ENCODE peak calls at places on chromosome 6, in eight cellular contexts. F, Q, R, E, P, T, X and V are unnamed samples.

GRCh38 chr6:158536891-158537798 is 22.7 kb upstream of the TMEM181 start:
- DNase-seq in F (no peak), Q (no peak), R (peak), E (peak), P (no peak), T (no peak), X (no peak), V (peak)

GRCh38 chr6:19554356-19555225 is 282.6 kb upstream of the ID4 start:
- DNase-seq in F (peak), Q (no peak), R (peak), E (no peak), P (peak), T (no peak), X (no peak), V (no peak)

GRCh38 chr6:108368431-108369030 is 73.7 kb downstream of the AFG1L start:
- DNase-seq in F (no peak), Q (no peak), R (no peak), E (no peak), P (no peak), T (no peak), X (no peak), V (no peak)

GRCh38 chr6:29755295-29755871 is 32.1 kb downstream of the HLA-F start:
- DNase-seq in F (no peak), Q (no peak), R (no peak), E (peak), P (no peak), T (no peak), X (no peak), V (peak)

GRCh38 chr6:45714795-45715507 is 300.7 kb downstream of the CLIC5 start:
- DNase-seq in F (peak), Q (peak), R (peak), E (peak), P (peak), T (peak), X (peak), V (peak)

GRCh38 chr6:36874443-36875249 is at the start of gene PPIL1:
- DNase-seq in F (peak), Q (peak), R (peak), E (peak), P (peak), T (peak), X (peak), V (peak)

GRCh38 chr6:5093231-5094015 is 8.3 kb downstream of the PPP1R3G start:
- DNase-seq in F (no peak), Q (no peak), R (no peak), E (no peak), P (no peak), T (no peak), X (no peak), V (no peak)

GRCh38 chr6:28530777-28531176 is 5.1 kb downstream of the GPX5 start:
- DNase-seq in F (no peak), Q (no peak), R (no peak), E (no peak), P (no peak), T (no peak), X (no peak), V (no peak)

DNA sequence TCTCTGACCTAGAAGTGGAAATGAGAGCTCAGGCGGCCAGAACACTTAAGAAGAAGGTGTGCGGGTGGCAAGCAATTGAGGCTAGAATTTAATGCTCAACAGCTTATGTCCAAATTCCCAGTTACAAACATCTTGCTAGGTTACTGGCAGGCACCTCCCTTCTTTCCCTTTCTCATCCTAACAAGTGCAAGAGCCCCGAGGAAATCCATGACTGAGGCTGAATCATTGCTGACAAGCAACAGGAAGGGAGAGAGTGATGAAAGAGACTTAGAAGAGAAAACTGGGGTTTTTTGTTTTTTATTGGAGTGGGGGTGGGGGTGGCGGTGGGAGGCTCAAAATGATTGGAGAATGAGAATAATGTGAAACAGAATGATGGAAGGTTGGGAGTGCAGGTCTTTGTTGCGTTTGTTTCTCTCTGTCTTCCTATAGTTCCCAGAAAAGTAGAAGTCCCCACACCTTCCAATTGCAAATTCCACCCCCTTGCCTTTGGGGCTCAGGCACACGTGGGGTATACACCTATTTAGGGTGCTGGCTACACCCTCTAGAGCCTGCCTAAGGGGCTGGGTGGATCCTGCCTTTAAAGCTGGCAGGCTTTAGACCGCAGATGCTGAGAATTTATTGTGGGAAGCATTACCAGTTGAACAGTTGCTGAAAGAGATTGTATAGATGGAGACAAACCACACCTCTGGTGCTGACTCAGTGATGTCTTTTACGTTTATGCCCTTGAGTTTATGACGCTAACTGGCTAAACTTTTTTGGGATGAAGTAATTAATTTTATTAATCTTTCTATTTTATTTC is 1.4 kb downstream of the FAM83B start:
- DNase-seq in F (peak), Q (no peak), R (no peak), E (peak), P (peak), T (peak), X (no peak), V (peak)
- H3K4me3 ChIP-seq in F (no peak), Q (no peak), R (no peak), E (peak), P (no peak), T (peak), X (no peak), V (no peak)

GRCh38 chr6:31070711-31071197 is 41.6 kb downstream of the C6orf15 start:
- DNase-seq in F (peak), Q (peak), R (peak), E (peak), P (peak), T (peak), X (no peak), V (peak)
- TF ChIP-seq CTCF in F (peak), Q (peak), R (peak), E (peak), P (peak), T (peak), X (peak), V (peak)

GRCh38 chr6:43491750-43492661 is 14.6 kb downstream of the TJAP1 start:
- DNase-seq in F (peak), Q (peak), R (no peak), E (peak), P (peak), T (peak), X (no peak), V (peak)
- H3K4me3 ChIP-seq in F (no peak), Q (no peak), R (no peak), E (no peak), P (no peak), T (no peak), X (no peak), V (no peak)

DNA sequence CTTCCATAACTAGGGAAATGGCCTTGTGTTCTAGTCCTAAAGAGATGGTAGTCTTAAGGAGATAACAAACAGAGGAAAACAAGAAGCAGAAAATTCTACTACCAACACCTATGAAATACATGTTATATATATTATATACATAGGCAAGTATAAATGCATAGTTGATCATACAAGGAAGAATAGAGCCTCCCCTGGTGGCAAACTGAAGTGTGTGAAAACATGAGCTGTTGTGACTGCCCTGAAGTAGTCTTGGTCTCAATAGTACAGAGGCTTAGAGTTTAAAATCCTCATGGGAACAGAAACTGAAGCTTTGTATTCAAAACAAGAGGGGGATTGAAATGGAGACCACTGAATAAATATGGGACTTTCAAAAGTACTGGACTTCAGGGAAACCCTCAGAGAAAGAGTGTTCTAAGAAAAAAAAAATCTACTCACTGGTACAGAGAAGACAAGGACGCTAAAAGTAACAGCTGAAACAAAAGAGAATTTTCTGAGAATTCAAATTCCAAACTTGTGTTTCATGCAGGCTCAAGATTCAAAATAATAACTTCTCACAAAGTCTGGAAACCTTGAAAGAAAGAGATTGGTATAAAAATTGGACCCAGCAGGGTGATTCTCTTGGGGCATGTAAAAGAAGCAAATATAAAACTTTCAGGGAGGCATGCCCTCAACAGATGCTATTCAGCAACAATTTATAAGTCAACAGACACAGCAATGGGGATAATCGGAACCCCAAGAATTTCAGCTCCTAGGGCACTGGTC is 59.7 kb upstream of the SAMD3 start:
- DNase-seq in F (peak), Q (peak), R (no peak), E (peak), P (peak), T (no peak), X (no peak), V (no peak)
- TF ChIP-seq CTCF in F (peak), Q (no peak), R (no peak), E (peak), P (peak), T (peak), X (peak), V (peak)

DNA sequence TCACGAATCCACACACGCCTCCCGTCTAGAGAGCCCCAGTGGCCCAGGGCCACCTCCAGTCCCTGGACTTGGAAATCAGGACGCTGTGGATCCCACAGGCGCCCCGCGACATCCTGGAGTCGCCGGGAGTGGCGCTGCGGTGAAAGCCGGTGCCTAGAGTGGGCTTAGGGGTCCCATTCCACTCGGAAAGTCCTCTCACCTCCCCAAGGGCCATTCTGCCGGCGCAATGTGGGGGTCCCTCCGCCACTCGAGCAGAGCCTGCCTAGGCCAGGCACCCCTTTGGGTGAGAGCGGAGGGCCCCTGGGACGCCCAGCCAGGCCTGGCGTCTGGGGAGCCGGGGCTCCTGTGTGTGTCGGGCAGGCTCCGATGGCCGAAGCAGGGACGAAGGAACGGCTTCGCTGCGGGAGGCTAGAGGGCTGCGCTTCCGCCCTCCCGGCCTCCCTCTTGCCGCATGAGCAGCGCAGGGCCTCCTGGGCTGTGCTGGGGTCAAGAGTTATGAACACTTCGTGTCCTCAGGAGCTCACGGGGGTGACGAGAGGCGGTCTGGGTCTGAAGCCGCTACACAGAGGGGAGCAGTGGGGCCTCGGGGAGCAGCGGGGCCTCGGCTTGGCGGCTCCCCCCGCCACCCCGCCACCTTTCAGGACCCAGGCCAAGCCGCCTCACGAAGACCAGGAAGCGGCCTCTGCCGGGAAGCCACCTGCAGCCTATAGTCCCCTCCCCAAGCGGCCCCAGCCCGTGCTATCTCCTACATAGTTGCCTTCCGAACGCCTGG is 13.6 kb downstream of the POU3F2 start:
- DNase-seq in F (no peak), Q (no peak), R (peak), E (no peak), P (peak), T (no peak), X (no peak), V (no peak)
- H3K4me3 ChIP-seq in F (no peak), Q (no peak), R (no peak), E (no peak), P (peak), T (no peak), X (no peak), V (no peak)

GRCh38 chr6:73655341-73655917 is 1.6 kb upstream of the SLC17A5 start:
- DNase-seq in F (no peak), Q (no peak), R (no peak), E (no peak), P (no peak), T (no peak), X (no peak), V (no peak)

GRCh38 chr6:73649783-73650182 is 4.0 kb downstream of the SLC17A5 start:
- DNase-seq in F (no peak), Q (no peak), R (no peak), E (no peak), P (no peak), T (no peak), X (no peak), V (no peak)

GRCh38 chr6:73656501-73657145 is 2.8 kb upstream of the SLC17A5 start:
- DNase-seq in F (no peak), Q (no peak), R (no peak), E (no peak), P (no peak), T (no peak), X (no peak), V (no peak)

GRCh38 chr6:73653571-73654424 is at the start of gene SLC17A5:
- DNase-seq in F (peak), Q (peak), R (peak), E (peak), P (peak), T (peak), X (peak), V (peak)

DNA sequence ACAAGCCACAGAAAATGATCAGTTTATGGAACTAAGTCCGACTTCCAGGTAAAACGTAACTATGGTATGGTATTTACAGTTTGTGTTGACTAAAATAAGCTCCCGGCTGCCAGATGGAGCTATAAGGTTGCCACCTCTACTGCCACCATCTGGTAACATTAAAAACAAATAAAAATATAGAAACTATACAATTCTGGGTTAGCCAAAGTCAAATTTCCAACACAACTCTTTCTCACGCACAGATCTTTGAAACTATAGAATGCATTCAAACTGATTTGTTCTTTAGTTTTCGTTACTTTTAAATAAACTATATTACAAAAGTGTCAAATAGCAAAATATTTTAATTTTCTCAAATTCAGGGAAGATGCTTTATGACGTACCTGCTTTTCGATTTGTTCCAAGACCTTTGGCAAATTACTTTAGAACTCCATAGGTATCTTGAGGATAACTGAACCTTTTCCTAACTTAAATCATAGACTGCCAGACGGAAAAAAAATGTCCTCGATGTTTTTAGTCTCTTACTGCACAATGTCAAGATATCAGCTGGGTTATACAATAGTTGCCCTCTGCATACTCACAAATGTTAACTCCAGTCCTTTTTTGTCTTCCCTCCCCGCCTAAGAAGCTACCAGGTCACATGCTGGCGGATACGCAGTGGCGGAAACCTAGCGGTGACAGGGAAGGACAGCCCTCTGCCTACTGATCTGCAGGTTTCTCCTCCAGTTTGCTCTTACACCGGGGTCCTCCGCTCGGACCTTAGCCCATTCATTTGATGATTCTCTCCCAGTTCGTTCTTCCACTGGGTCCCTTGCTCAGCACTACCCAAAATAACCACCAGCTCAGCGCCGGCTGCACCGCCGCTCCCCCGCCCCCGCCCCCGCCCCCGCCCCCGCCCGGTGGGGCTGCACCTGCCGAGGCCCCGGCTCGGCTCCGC is 888 bp downstream of the SLC17A5 start:
- DNase-seq in F (peak), Q (peak), R (peak), E (peak), P (peak), T (peak), X (peak), V (peak)
- TF ChIP-seq CTCF in F (peak), Q (no peak), R (peak), E (peak), P (peak), T (peak), X (peak), V (peak)